ENCODE peak calls at places on chromosomes 1 and 21, in six cellular contexts. V is endodermal cell, X is gastrocnemius medialis, P is brain microvascular endothelial cell, R is thoracic aorta, U is OCI-LY7. N is an unnamed sample.

GRCh38 chr1:9877962-9878361 is 32.1 kb downstream of the CTNNBIP1 start:
- DNase-seq in V (no peak), X (no peak), P (no peak), R (no peak), U (no peak), N (no peak)

GRCh38 chr1:209576798-209577197 is 6.7 kb upstream of the CAMK1G start:
- DNase-seq in V (peak; percentile 96), X (peak; percentile 32), P (peak; percentile 65), R (peak; percentile 27), U (peak; percentile 44), N (no peak)

GRCh38 chr21:15514073-15514946 is 215.5 kb upstream of the USP25 start:
- DNase-seq in V (no peak), X (no peak), P (no peak), R (no peak), U (peak; percentile 84), N (no peak)

GRCh38 chr1:88877382-88877825 is 14.0 kb downstream of the GTF2B start:
- DNase-seq in V (peak; percentile 45), X (no peak), P (peak; percentile 12), R (no peak), U (peak; percentile 58), N (no peak)

GRCh38 chr1:246724725-246725095 is 501 bp downstream of the SCCPDH start:
- DNase-seq in V (peak; percentile 65), X (no peak), P (peak; percentile 26), R (no peak), U (no peak), N (no peak)

GRCh38 chr21:44927259-44927586 is 6.5 kb upstream of the ITGB2 start:
- DNase-seq in V (no peak), X (no peak), P (no peak), R (no peak), U (no peak), N (no peak)

GRCh38 chr1:226474443-226475111 is 66.7 kb upstream of the PARP1 start:
- DNase-seq in V (peak; percentile 77), X (no peak), P (no peak), R (no peak), U (no peak), N (no peak)

GRCh38 chr1:60894121-60894520 is 188.2 kb upstream of the NFIA start:
- DNase-seq in V (no peak), X (no peak), P (no peak), R (no peak), U (no peak), N (no peak)

GRCh38 chr1:204465469-204466415 is 28.9 kb downstream of the PIK3C2B start:
- DNase-seq in V (no peak), X (no peak), P (no peak), R (no peak), U (peak; percentile 51), N (no peak)

GRCh38 chr21:29307718-29308455 is 9.2 kb downstream of the BACH1 start:
- DNase-seq in V (no peak), X (no peak), P (no peak), R (no peak), U (no peak), N (no peak)

GRCh38 chr1:10939654-10940450 is 72.6 kb upstream of the TARDBP start:
- DNase-seq in V (peak; percentile 47), X (no peak), P (no peak), R (no peak), U (peak; percentile 74), N (no peak)

GRCh38 chr1:213281610-213282316 is 230.7 kb downstream of the RPS6KC1 start:
- DNase-seq in V (peak; percentile 68), X (no peak), P (no peak), R (no peak), U (no peak), N (no peak)

GRCh38 chr21:37041706-37042271 is 31.1 kb downstream of the PIGP start:
- DNase-seq in V (peak; percentile 75), X (no peak), P (no peak), R (no peak), U (no peak), N (no peak)
- H3K4me3 ChIP-seq in V (peak overlapping the region; percentile 33), X (no peak overlapping the region), P (no peak overlapping the region), R (no peak overlapping the region), U (no peak overlapping the region), N (no peak overlapping the region)

DNA sequence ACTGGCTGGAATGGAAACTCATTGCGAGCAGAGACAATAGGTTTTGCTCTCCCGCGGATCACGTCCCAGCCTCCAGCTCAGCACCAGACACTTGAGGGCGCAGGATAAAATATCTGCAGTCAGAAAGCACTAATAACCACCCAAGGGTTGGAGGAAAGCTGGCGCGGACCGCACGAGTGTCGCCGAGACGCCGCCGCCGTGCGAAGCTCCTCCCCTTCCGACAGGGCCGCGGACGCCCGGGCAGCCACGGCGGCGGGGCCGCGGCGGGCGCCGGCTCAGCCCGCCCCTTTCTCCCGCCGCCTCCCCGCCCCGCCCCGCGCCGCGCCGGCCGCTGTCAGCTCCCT is at the start of gene CMPK1:
- DNase-seq in V (peak; percentile 90), X (peak; percentile 73), P (peak; percentile 78), R (peak; percentile 36), U (peak; percentile 89), N (peak; percentile 59)
- TF ChIP-seq CTCF in V (no peak), X (no peak), P (peak; percentile 28), R (no peak), U (peak; percentile 53), N (peak; percentile 26)

GRCh38 chr1:2529776-2530500 is at the start of gene HES5:
- DNase-seq in V (peak; percentile 86), X (no peak), P (no peak), R (no peak), U (no peak), N (no peak)
- H3K4me3 ChIP-seq in V (no peak within 1 kb of the TSS), X (peak within 1 kb of the TSS; percentile 71), P (peak within 1 kb of the TSS; percentile 20), R (peak within 1 kb of the TSS; percentile 68), U (no peak within 1 kb of the TSS), N (no peak within 1 kb of the TSS)

DNA sequence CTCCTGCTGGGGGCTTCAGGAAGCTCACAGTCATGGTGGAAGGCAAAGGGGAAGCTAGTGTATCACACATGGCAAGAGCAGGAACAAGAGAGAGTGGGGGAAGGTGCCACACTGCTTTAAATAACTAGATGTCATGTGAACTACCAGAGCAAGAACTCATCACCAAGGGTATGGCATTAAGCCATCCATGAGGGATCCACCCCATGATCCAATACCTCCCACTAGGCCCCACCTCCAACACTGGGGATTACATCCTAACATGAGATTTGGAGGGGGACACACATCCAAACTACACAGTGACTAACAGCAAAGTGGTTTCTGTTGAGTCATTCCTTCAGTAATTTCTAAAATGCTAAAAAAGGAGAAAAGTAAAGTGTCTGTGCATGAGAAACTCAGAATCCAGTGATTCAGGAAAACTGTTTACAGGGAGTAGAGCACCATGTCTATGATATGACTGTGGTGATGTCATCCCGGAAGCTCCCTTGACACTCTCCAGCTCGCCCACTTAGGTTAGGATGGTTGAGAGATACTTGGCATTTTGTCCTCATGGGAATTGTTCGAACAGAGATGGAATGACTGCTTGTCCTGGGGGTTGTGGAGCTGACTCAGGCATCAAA is 50.3 kb downstream of the CHD1L start:
- DNase-seq in V (no peak), X (no peak), P (peak; percentile 96), R (no peak), U (no peak), N (peak; percentile 90)
- TF ChIP-seq CTCF in V (no peak), X (no peak), P (no peak), R (no peak), U (no peak), N (no peak)

DNA sequence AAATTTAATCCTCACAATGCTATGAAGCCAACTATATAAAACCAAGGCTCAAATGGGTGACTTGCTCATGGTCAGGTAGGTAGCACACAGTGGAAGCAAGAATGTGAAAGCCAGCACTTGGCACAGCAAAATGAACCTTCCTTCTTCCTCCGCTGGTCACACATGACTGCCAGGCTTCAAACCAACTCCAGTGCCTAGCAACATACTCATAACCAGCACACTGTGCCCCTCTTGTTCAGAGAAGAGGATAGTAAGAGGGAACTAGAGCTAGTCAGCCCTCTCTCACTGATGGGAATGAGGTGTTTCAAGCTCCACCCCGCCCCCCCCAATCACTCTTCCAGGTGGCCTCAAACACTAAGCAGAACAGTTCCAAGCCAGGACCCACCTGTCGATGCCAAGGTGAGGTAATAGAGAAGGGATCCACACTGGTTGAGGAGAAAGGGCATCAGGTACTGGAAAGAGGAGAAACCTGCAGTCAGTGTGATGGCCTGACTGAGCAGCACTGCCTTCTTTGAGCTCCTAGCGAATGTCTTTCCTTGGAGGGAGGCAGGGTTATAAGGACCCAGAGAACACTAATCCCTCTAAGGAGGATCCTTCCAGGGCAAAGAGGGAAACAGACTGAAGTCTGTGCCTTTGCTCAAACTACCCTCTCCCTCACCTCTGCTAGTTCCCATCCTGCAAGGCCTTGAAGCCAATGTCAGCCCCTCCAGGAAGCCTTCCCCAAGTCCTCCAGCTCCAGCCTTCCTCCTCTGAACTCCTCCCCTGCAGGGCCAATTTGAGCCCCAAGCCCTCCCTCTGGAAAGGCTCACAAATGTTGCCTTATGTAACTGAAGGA is 1.2 kb downstream of the TMEM234 start:
- DNase-seq in V (no peak), X (no peak), P (no peak), R (no peak), U (peak; percentile 68), N (no peak)
- H3K4me3 ChIP-seq in V (peak overlapping the region; percentile 98), X (peak overlapping the region; percentile 72), P (peak overlapping the region; percentile 95), R (peak overlapping the region; percentile 99), U (peak overlapping the region; percentile 96), N (peak overlapping the region; percentile 88)

N was measured in AG09309.